ENCODE peak calls at places on chromosomes 12 and 14, in six cellular contexts. K is ACHN; A is activated T-cell treated with anti-CD3 and anti-CD28 coated beads, Interleukin-2, amount 50 U/mL, for 72 hours; M is hypothalamus; I is activated CD4-positive, alpha-beta memory T cell treated with anti-CD3 and anti-CD28 coated beads, Interleukin-2, amount 10 ng/mL, durations not matched to agents 7 days and 5 days; W is SW 1271. B is an unnamed sample.

GRCh38 chr12:113203852-113204760 is 17.2 kb upstream of the TPCN1 start:
- DNase-seq in W (no peak), I (no peak), M (no peak), A (no peak), K (no peak), B (no peak)

GRCh38 chr14:70188292-70188607 is 501 bp downstream of the SLC8A3 start:
- DNase-seq in A (peak), K (no peak), M (no peak), I (peak), W (no peak), B (no peak)

GRCh38 chr14:37078131-37078530 is 94.3 kb downstream of the SLC25A21 start:
- DNase-seq in M (no peak), K (no peak), W (no peak), A (no peak), I (no peak), B (no peak)

GRCh38 chr12:65999564-66000280 is 130.8 kb downstream of the LLPH start:
- DNase-seq in M (no peak), K (peak), W (no peak), A (no peak), I (no peak), B (no peak)

GRCh38 chr12:29996993-29997392 is 213.3 kb upstream of the TMTC1 start:
- DNase-seq in I (no peak), K (no peak), M (no peak), W (no peak), A (no peak), B (no peak)

GRCh38 chr12:102406033-102406584 is 74.3 kb downstream of the IGF1 start:
- DNase-seq in W (no peak), K (no peak), M (peak), A (no peak), I (no peak), B (no peak)

GRCh38 chr12:104358353-104359003 is 54.9 kb downstream of the EID3 start:
- DNase-seq in M (peak), I (peak), A (peak), K (peak), W (no peak), B (no peak)

GRCh38 chr12:106861984-106862894 is 87.8 kb downstream of the RIC8B start:
- DNase-seq in W (no peak), M (no peak), I (no peak), K (no peak), A (no peak), B (peak)

GRCh38 chr12:97283297-97283696 is 179.3 kb upstream of the RMST start:
- DNase-seq in K (peak), M (no peak), I (no peak), A (peak), W (no peak), B (no peak)

GRCh38 chr14:49962616-49963015 is 69.7 kb downstream of the ARF6 start:
- DNase-seq in I (no peak), W (no peak), M (no peak), A (peak), K (no peak), B (no peak)

GRCh38 chr14:30193791-30194407 is 266.3 kb upstream of the PRKD1 start:
- DNase-seq in A (no peak), W (no peak), M (no peak), I (no peak), K (no peak), B (no peak)

GRCh38 chr12:68031881-68032739 is 42.9 kb downstream of the IFNG-AS1 start:
- DNase-seq in K (peak), M (no peak), A (no peak), W (no peak), I (no peak), B (no peak)

GRCh38 chr12:32178341-32179010 is 71.8 kb downstream of the BICD1 start:
- DNase-seq in K (no peak), I (no peak), W (no peak), M (no peak), A (no peak), B (no peak)

GRCh38 chr14:76599556-76599955 is 161.7 kb upstream of the VASH1 start:
- DNase-seq in I (no peak), K (no peak), M (no peak), A (no peak), W (no peak), B (no peak)

GRCh38 chr12:96140110-96140509 is 54.1 kb upstream of the ELK3 start:
- DNase-seq in A (no peak), W (no peak), K (peak), I (no peak), M (no peak), B (peak)

GRCh38 chr14:68216957-68217356 is 397.4 kb downstream of the RAD51B start:
- DNase-seq in I (no peak), K (no peak), M (no peak), A (no peak), W (no peak), B (no peak)

GRCh38 chr12:50234347-50234746 is 49.0 kb downstream of the LIMA1 start:
- DNase-seq in W (no peak), M (no peak), A (peak), I (no peak), K (no peak), B (peak)

GRCh38 chr12:13130981-13131380 is 27.5 kb upstream of the GSG1 start:
- DNase-seq in A (no peak), K (no peak), M (no peak), W (no peak), I (no peak), B (no peak)

GRCh38 chr12:48795550-48796455 is 6.9 kb upstream of the ADCY6 start:
- DNase-seq in M (peak), A (peak), I (peak), W (peak), K (peak), B (peak)

GRCh38 chr14:98889107-98889835 is 382.7 kb downstream of the BCL11B start:
- DNase-seq in K (no peak), I (no peak), A (no peak), W (no peak), M (no peak), B (no peak)

GRCh38 chr14:56752428-56752827 is 57.9 kb downstream of the OTX2 start:
- DNase-seq in A (no peak), K (no peak), I (no peak), W (no peak), M (no peak), B (no peak)

GRCh38 chr12:125509195-125509594 is 444.0 kb downstream of the AACS start:
- DNase-seq in W (no peak), M (no peak), K (no peak), I (no peak), A (no peak), B (no peak)

GRCh38 chr14:36524874-36525745 is 5.1 kb upstream of the NKX2-1 start:
- DNase-seq in K (peak), W (no peak), I (no peak), M (no peak), A (peak), B (no peak)

GRCh38 chr14:62002636-62003035 is 240.4 kb downstream of the SNAPC1 start:
- DNase-seq in I (no peak), M (no peak), W (no peak), K (no peak), A (no peak), B (no peak)

GRCh38 chr12:50765325-50765911 is 1.5 kb downstream of the ATF1 start:
- DNase-seq in I (peak), M (no peak), A (peak), K (peak), W (peak), B (peak)

GRCh38 chr12:11836282-11836963 is 186.9 kb downstream of the ETV6 start:
- DNase-seq in M (no peak), W (no peak), I (peak), K (no peak), A (peak), B (no peak)

GRCh38 chr12:27627123-27627835 is 69.0 kb upstream of the REP15 start:
- DNase-seq in I (no peak), K (no peak), A (no peak), M (no peak), W (no peak), B (no peak)

GRCh38 chr14:50813544-50813863 is 17.5 kb downstream of the NIN start:
- DNase-seq in W (no peak), I (no peak), K (no peak), M (no peak), A (no peak), B (no peak)

GRCh38 chr12:108832730-108833354 is 24.5 kb downstream of the SSH1 start:
- DNase-seq in W (no peak), K (peak), I (no peak), A (no peak), M (no peak), B (no peak)